ENCODE peak calls at places on chromosome 21, in five cellular contexts. I is OCI-LY7, A is GM20000, O is breast epithelium, Q is esophagus muscularis mucosa. L is an unnamed sample.

GRCh38 chr21:28392436-28392835 is 600.2 kb downstream of the LTN1 start:
- DNase-seq in I (no peak), A (no peak), O (no peak), Q (no peak), L (no peak)

GRCh38 chr21:36763305-36763704 is 64.4 kb downstream of the SIM2 start:
- DNase-seq in I (no peak), A (no peak), O (no peak), Q (no peak), L (no peak)

GRCh38 chr21:36430841-36431240 is 45.6 kb downstream of the CHAF1B start:
- DNase-seq in I (no peak), A (no peak), O (no peak), Q (no peak), L (no peak)

GRCh38 chr21:44398499-44398898 is 45.1 kb downstream of the TRPM2 start:
- DNase-seq in I (no peak), A (no peak), O (no peak), Q (no peak), L (no peak)

GRCh38 chr21:37071561-37072238 is 1.2 kb downstream of the PIGP start:
- DNase-seq in I (peak; percentile 17), A (peak; percentile 11), O (peak; percentile 72), Q (no peak), L (no peak)

GRCh38 chr21:44011774-44012473 is at the start of gene TRAPPC10:
- DNase-seq in I (peak; percentile 90), A (peak; percentile 96), O (peak; percentile 77), Q (peak; percentile 93), L (no peak)

GRCh38 chr21:45592208-45592619 is 50.0 kb upstream of the SLC19A1 start:
- DNase-seq in I (peak; percentile 17), A (peak; percentile 88), O (peak; percentile 34), Q (no peak), L (peak; percentile 81)

GRCh38 chr21:17527240-17527639 is 14.4 kb downstream of the CXADR start:
- DNase-seq in I (no peak), A (no peak), O (no peak), Q (no peak), L (no peak)

GRCh38 chr21:26965567-26966359 is 1.1 kb downstream of the ADAMTS5 start:
- DNase-seq in I (no peak), A (peak; percentile 25), O (peak; percentile 51), Q (no peak), L (no peak)

GRCh38 chr21:46413365-46413696 is 45.4 kb upstream of the DIP2A start:
- DNase-seq in I (no peak), A (no peak), O (no peak), Q (no peak), L (no peak)

GRCh38 chr21:22885614-22886013 is 1887.4 kb downstream of the NCAM2 start:
- DNase-seq in I (no peak), A (no peak), O (no peak), Q (no peak), L (no peak)

GRCh38 chr21:43775795-43776430 is at the start of gene CSTB:
- DNase-seq in I (peak; percentile 80), A (peak; percentile 93), O (peak; percentile 77), Q (peak; percentile 95), L (no peak)

GRCh38 chr21:36388835-36389234 is 3.6 kb downstream of the CHAF1B start:
- DNase-seq in I (no peak), A (no peak), O (no peak), Q (no peak), L (no peak)

GRCh38 chr21:20570824-20571232 is 427.4 kb upstream of the NCAM2 start:
- DNase-seq in I (no peak), A (no peak), O (no peak), Q (no peak), L (no peak)

GRCh38 chr21:45381865-45382697 is 22.9 kb upstream of the COL18A1 start:
- DNase-seq in I (no peak), A (no peak), O (peak; percentile 44), Q (no peak), L (no peak)

GRCh38 chr21:37461494-37461893 is 94.9 kb downstream of the DYRK1A start:
- DNase-seq in I (no peak), A (peak; percentile 34), O (no peak), Q (no peak), L (no peak)

GRCh38 chr21:25133939-25134338 is 473.3 kb downstream of the MRPL39 start:
- DNase-seq in I (no peak), A (no peak), O (no peak), Q (no peak), L (no peak)

GRCh38 chr21:45154511-45155508 is 80.4 kb downstream of the ADARB1 start:
- DNase-seq in I (no peak), A (no peak), O (no peak), Q (no peak), L (no peak)

GRCh38 chr21:46118305-46118870 is 20.5 kb downstream of the COL6A2 start:
- DNase-seq in I (no peak), A (no peak), O (peak; percentile 41), Q (no peak), L (no peak)

GRCh38 chr21:45833437-45833836 is 148.1 kb upstream of the COL6A1 start:
- DNase-seq in I (no peak), A (no peak), O (no peak), Q (no peak), L (no peak)

GRCh38 chr21:46480466-46480865 is 21.8 kb downstream of the DIP2A start:
- DNase-seq in I (no peak), A (no peak), O (no peak), Q (no peak), L (no peak)

GRCh38 chr21:26007911-26008579 is 162.5 kb downstream of the APP start:
- DNase-seq in I (no peak), A (no peak), O (no peak), Q (no peak), L (no peak)

GRCh38 chr21:25813917-25814316 is 79.1 kb downstream of the GABPA start:
- DNase-seq in I (no peak), A (no peak), O (no peak), Q (no peak), L (no peak)

GRCh38 chr21:25254491-25255174 is 352.6 kb downstream of the MRPL39 start:
- DNase-seq in I (no peak), A (no peak), O (no peak), Q (no peak), L (no peak)

GRCh38 chr21:43603641-43604504 is 55.4 kb downstream of the HSF2BP start:
- DNase-seq in I (no peak), A (no peak), O (no peak), Q (no peak), L (no peak)

GRCh38 chr21:45027241-45028196 is 46.9 kb upstream of the ADARB1 start:
- DNase-seq in I (no peak), A (peak; percentile 16), O (peak; percentile 25), Q (no peak), L (no peak)

GRCh38 chr21:39097981-39098380 is 85.3 kb downstream of the PSMG1 start:
- DNase-seq in I (no peak), A (no peak), O (no peak), Q (no peak), L (no peak)

GRCh38 chr21:39097335-39097861 is 85.9 kb downstream of the PSMG1 start:
- DNase-seq in I (no peak), A (no peak), O (no peak), Q (no peak), L (no peak)

GRCh38 chr21:39094847-39095525 is 88.3 kb downstream of the PSMG1 start:
- DNase-seq in I (no peak), A (no peak), O (no peak), Q (no peak), L (no peak)

GRCh38 chr21:39095681-39096080 is 87.6 kb downstream of the PSMG1 start:
- DNase-seq in I (no peak), A (no peak), O (no peak), Q (no peak), L (no peak)

DNA sequence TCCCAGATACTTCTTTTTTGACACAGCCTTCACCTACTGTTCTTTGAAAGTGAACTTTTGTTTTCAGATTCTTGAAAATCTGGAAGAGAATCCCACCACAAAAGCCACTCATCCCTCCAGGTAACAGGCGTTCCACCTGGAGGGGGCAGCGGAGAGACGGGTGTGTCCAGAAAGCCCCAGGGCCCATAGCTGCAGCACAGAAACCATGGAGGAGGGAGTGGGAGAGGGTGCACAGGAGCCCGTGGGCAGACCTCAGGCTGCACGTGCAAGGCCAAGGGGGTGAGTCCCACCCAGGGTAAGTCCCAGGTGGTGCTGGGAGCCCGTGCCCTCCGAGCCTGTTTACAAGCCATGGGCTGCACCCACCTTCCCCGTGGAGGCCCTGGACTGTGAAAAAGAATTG is 86.5 kb downstream of the PSMG1 start:
- DNase-seq in I (peak; percentile 5), A (no peak), O (no peak), Q (no peak), L (no peak)
- TF ChIP-seq CTCF in I (peak; percentile 50), A (no peak), O (no peak), Q (no peak), L (peak; percentile 15)

DNA sequence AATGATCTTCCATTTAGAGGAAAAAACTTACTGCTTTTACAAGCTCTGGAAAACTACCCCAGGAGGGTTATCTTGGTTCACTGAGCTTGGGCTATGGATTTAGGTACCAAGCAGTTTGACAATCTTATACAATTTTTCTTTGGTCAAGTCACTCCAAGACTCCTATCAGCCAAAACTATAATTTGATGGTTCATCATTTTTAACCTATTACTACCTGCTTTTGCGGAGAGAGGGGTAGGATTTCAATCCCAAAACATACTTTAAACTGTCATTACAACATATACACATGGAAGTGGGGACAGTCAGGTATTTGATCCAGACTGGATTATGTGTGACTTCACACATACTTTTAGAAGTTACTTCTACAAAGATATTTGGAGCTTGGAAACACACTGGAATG is 71.8 kb downstream of the RUNX1 start:
- DNase-seq in I (no peak), A (no peak), O (no peak), Q (no peak), L (no peak)
- TF ChIP-seq CTCF in I (no peak), A (no peak), O (no peak), Q (no peak), L (no peak)

GRCh38 chr21:32412162-32412997 is at the start of gene EVA1C:
- DNase-seq in I (no peak), A (no peak), O (peak; percentile 69), Q (no peak), L (no peak)
- TF ChIP-seq CTCF in I (no peak), A (no peak), O (peak; percentile 34), Q (peak; percentile 36), L (no peak)

GRCh38 chr21:15549671-15550070 is 180.1 kb upstream of the USP25 start:
- DNase-seq in I (no peak), A (no peak), O (no peak), Q (no peak), L (no peak)

GRCh38 chr21:15557925-15558324 is 171.9 kb upstream of the USP25 start:
- DNase-seq in I (peak; percentile 46), A (no peak), O (no peak), Q (no peak), L (no peak)

GRCh38 chr21:15558884-15559283 is 170.9 kb upstream of the USP25 start:
- DNase-seq in I (no peak), A (no peak), O (no peak), Q (no peak), L (no peak)

DNA sequence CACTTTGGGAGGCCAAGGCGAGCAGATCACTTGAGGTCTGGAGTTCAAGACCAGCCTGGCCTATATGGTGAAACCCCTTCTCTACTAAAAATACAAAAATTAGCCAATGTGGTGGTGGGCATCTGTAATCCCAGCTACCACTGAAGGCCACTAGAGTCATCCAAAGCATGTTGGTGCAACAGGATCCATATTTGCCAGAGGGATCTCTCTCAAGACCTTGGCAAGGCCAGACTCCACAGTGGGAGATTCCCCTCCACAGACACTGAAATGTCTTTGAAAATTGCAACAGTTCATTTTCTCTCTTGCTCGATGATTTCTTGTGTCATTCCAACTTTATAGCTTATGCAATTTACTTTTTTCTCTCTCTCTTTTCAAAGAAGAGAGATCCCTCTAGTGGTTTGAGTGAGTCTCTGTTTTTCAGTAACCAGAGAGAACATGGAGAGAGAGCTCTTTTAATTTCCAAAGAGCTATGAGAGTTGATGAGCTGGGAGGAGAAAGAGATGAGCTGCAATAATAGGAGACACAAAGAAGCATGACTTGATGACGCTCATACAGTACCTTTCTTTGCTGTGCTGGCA is 176.8 kb upstream of the USP25 start:
- DNase-seq in I (peak; percentile 23), A (peak; percentile 4), O (no peak), Q (no peak), L (no peak)
- TF ChIP-seq CTCF in I (peak; percentile 72), A (no peak), O (peak; percentile 19), Q (peak; percentile 5), L (peak; percentile 9)